ENCODE peak calls at places on chromosomes 12 and 14, in six cellular contexts. One of them, this sample, is unnamed.

GRCh38 chr12:101857043-101857558 is 20.3 kb upstream of the DRAM1 start:
- DNase-seq in CD4-positive, alpha-beta T cell: no peak
- DNase-seq in colonic mucosa: no peak
- DNase-seq in hepatocyte: peak; percentile 18
- DNase-seq in cardiac muscle cell: peak; percentile 62
- DNase-seq in stomach: no peak
- DNase-seq in this sample: no peak

GRCh38 chr12:105205322-105206048 is 30.5 kb downstream of the APPL2 start:
- DNase-seq in CD4-positive, alpha-beta T cell: no peak
- DNase-seq in colonic mucosa: peak; percentile 75
- DNase-seq in hepatocyte: no peak
- DNase-seq in cardiac muscle cell: no peak
- DNase-seq in stomach: no peak
- DNase-seq in this sample: no peak

GRCh38 chr12:90280033-90280432 is 571.4 kb upstream of the ATP2B1 start:
- DNase-seq in CD4-positive, alpha-beta T cell: no peak
- DNase-seq in colonic mucosa: no peak
- DNase-seq in hepatocyte: no peak
- DNase-seq in cardiac muscle cell: no peak
- DNase-seq in stomach: no peak
- DNase-seq in this sample: no peak

GRCh38 chr12:6695313-6696045 is 5.1 kb downstream of the PIANP start:
- DNase-seq in CD4-positive, alpha-beta T cell: no peak
- DNase-seq in colonic mucosa: no peak
- DNase-seq in hepatocyte: no peak
- DNase-seq in cardiac muscle cell: no peak
- DNase-seq in stomach: no peak
- DNase-seq in this sample: no peak

GRCh38 chr12:6951551-6952120 is 480 bp downstream of the PTPN6 start:
- DNase-seq in CD4-positive, alpha-beta T cell: no peak
- DNase-seq in colonic mucosa: no peak
- DNase-seq in hepatocyte: no peak
- DNase-seq in cardiac muscle cell: no peak
- DNase-seq in stomach: no peak
- DNase-seq in this sample: no peak

GRCh38 chr14:39469094-39469710 is 37.0 kb upstream of the FBXO33 start:
- DNase-seq in CD4-positive, alpha-beta T cell: peak; percentile 1
- DNase-seq in colonic mucosa: no peak
- DNase-seq in hepatocyte: peak; percentile 24
- DNase-seq in cardiac muscle cell: peak; percentile 30
- DNase-seq in stomach: no peak
- DNase-seq in this sample: no peak

GRCh38 chr12:3199551-3200031 is 122.4 kb downstream of the TSPAN9 start:
- DNase-seq in CD4-positive, alpha-beta T cell: no peak
- DNase-seq in colonic mucosa: no peak
- DNase-seq in hepatocyte: peak; percentile 73
- DNase-seq in cardiac muscle cell: peak; percentile 50
- DNase-seq in stomach: no peak
- DNase-seq in this sample: no peak

GRCh38 chr14:39279515-39279914 is 45.8 kb downstream of the MIA2 start:
- DNase-seq in CD4-positive, alpha-beta T cell: no peak
- DNase-seq in colonic mucosa: no peak
- DNase-seq in hepatocyte: no peak
- DNase-seq in cardiac muscle cell: no peak
- DNase-seq in stomach: no peak
- DNase-seq in this sample: no peak

GRCh38 chr12:52186135-52186840 is 5.5 kb downstream of the KRT80 start:
- DNase-seq in CD4-positive, alpha-beta T cell: no peak
- DNase-seq in colonic mucosa: no peak
- DNase-seq in hepatocyte: peak; percentile 55
- DNase-seq in cardiac muscle cell: peak; percentile 82
- DNase-seq in stomach: no peak
- DNase-seq in this sample: no peak

GRCh38 chr12:97556201-97556824 is 93.7 kb downstream of the RMST start:
- DNase-seq in CD4-positive, alpha-beta T cell: no peak
- DNase-seq in colonic mucosa: no peak
- DNase-seq in hepatocyte: peak; percentile 19
- DNase-seq in cardiac muscle cell: peak; percentile 80
- DNase-seq in stomach: peak; percentile 33
- DNase-seq in this sample: no peak

GRCh38 chr12:116009805-116010204 is 267.7 kb downstream of the MED13L start:
- DNase-seq in CD4-positive, alpha-beta T cell: no peak
- DNase-seq in colonic mucosa: no peak
- DNase-seq in hepatocyte: no peak
- DNase-seq in cardiac muscle cell: no peak
- DNase-seq in stomach: no peak
- DNase-seq in this sample: no peak

GRCh38 chr12:6047249-6048227 is 76.9 kb downstream of the VWF start:
- DNase-seq in CD4-positive, alpha-beta T cell: no peak
- DNase-seq in colonic mucosa: no peak
- DNase-seq in hepatocyte: peak; percentile 44
- DNase-seq in cardiac muscle cell: peak; percentile 40
- DNase-seq in stomach: no peak
- DNase-seq in this sample: no peak

GRCh38 chr12:22684526-22685118 is 59.7 kb downstream of the ETNK1 start:
- DNase-seq in CD4-positive, alpha-beta T cell: no peak
- DNase-seq in colonic mucosa: no peak
- DNase-seq in hepatocyte: peak; percentile 59
- DNase-seq in cardiac muscle cell: peak; percentile 65
- DNase-seq in stomach: no peak
- DNase-seq in this sample: no peak

GRCh38 chr12:91483471-91483985 is 300.9 kb upstream of the DCN start:
- DNase-seq in CD4-positive, alpha-beta T cell: no peak
- DNase-seq in colonic mucosa: no peak
- DNase-seq in hepatocyte: no peak
- DNase-seq in cardiac muscle cell: peak; percentile 2
- DNase-seq in stomach: no peak
- DNase-seq in this sample: no peak

GRCh38 chr14:37813746-37814145 is 218.3 kb downstream of the TTC6 start:
- DNase-seq in CD4-positive, alpha-beta T cell: no peak
- DNase-seq in colonic mucosa: no peak
- DNase-seq in hepatocyte: no peak
- DNase-seq in cardiac muscle cell: no peak
- DNase-seq in stomach: no peak
- DNase-seq in this sample: no peak

GRCh38 chr12:131380961-131381705 is 329.8 kb upstream of the SFSWAP start:
- DNase-seq in CD4-positive, alpha-beta T cell: no peak
- DNase-seq in colonic mucosa: no peak
- DNase-seq in hepatocyte: no peak
- DNase-seq in cardiac muscle cell: no peak
- DNase-seq in stomach: no peak
- DNase-seq in this sample: no peak

GRCh38 chr14:90624228-90624627 is 192.0 kb downstream of the TTC7B start:
- DNase-seq in CD4-positive, alpha-beta T cell: no peak
- DNase-seq in colonic mucosa: no peak
- DNase-seq in hepatocyte: no peak
- DNase-seq in cardiac muscle cell: no peak
- DNase-seq in stomach: no peak
- DNase-seq in this sample: no peak

GRCh38 chr14:56659964-56660551 is 80.5 kb downstream of the TMEM260 start:
- DNase-seq in CD4-positive, alpha-beta T cell: no peak
- DNase-seq in colonic mucosa: no peak
- DNase-seq in hepatocyte: peak; percentile 51
- DNase-seq in cardiac muscle cell: peak; percentile 60
- DNase-seq in stomach: no peak
- DNase-seq in this sample: no peak

GRCh38 chr12:5257763-5258475 is 174.0 kb upstream of the NTF3 start:
- DNase-seq in CD4-positive, alpha-beta T cell: no peak
- DNase-seq in colonic mucosa: no peak
- DNase-seq in hepatocyte: no peak
- DNase-seq in cardiac muscle cell: no peak
- DNase-seq in stomach: no peak
- DNase-seq in this sample: no peak

GRCh38 chr12:26857465-26858176 is 24.6 kb upstream of the ITPR2 start:
- DNase-seq in CD4-positive, alpha-beta T cell: no peak
- DNase-seq in colonic mucosa: no peak
- DNase-seq in hepatocyte: no peak
- DNase-seq in cardiac muscle cell: peak; percentile 28
- DNase-seq in stomach: no peak
- DNase-seq in this sample: no peak

GRCh38 chr14:68880581-68881105 is 87.8 kb upstream of the ZFP36L1 start:
- DNase-seq in CD4-positive, alpha-beta T cell: no peak
- DNase-seq in colonic mucosa: no peak
- DNase-seq in hepatocyte: no peak
- DNase-seq in cardiac muscle cell: no peak
- DNase-seq in stomach: no peak
- DNase-seq in this sample: no peak

GRCh38 chr14:99522025-99522401 is 40.8 kb downstream of the CCNK start:
- DNase-seq in CD4-positive, alpha-beta T cell: no peak
- DNase-seq in colonic mucosa: no peak
- DNase-seq in hepatocyte: no peak
- DNase-seq in cardiac muscle cell: no peak
- DNase-seq in stomach: no peak
- DNase-seq in this sample: no peak

GRCh38 chr12:89709994-89710872 is 1.6 kb upstream of the ATP2B1 start:
- DNase-seq in CD4-positive, alpha-beta T cell: no peak
- DNase-seq in colonic mucosa: peak; percentile 67
- DNase-seq in hepatocyte: peak; percentile 69
- DNase-seq in cardiac muscle cell: no peak
- DNase-seq in stomach: peak; percentile 52
- DNase-seq in this sample: peak; percentile 74

GRCh38 chr12:47808574-47809380 is 10.9 kb downstream of the HDAC7 start:
- DNase-seq in CD4-positive, alpha-beta T cell: no peak
- DNase-seq in colonic mucosa: no peak
- DNase-seq in hepatocyte: no peak
- DNase-seq in cardiac muscle cell: no peak
- DNase-seq in stomach: no peak
- DNase-seq in this sample: no peak
- H3K27ac ChIP-seq in CD4-positive, alpha-beta T cell: peak overlapping the region; percentile 98
- H3K27ac ChIP-seq in colonic mucosa: peak overlapping the region; percentile 90
- H3K27ac ChIP-seq in hepatocyte: peak overlapping the region; percentile 62
- H3K27ac ChIP-seq in cardiac muscle cell: peak overlapping the region; percentile 80
- H3K27ac ChIP-seq in stomach: peak overlapping the region; percentile 99
- H3K27ac ChIP-seq in this sample: peak overlapping the region; percentile 38

GRCh38 chr14:104138098-104138890 is at the start of gene KIF26A:
- DNase-seq in CD4-positive, alpha-beta T cell: no peak
- DNase-seq in colonic mucosa: peak; percentile 59
- DNase-seq in hepatocyte: peak; percentile 72
- DNase-seq in cardiac muscle cell: no peak
- DNase-seq in stomach: no peak
- DNase-seq in this sample: no peak
- H3K27ac ChIP-seq in CD4-positive, alpha-beta T cell: no peak within 1 kb of the TSS
- H3K27ac ChIP-seq in colonic mucosa: no peak within 1 kb of the TSS
- H3K27ac ChIP-seq in hepatocyte: no peak within 1 kb of the TSS
- H3K27ac ChIP-seq in cardiac muscle cell: no peak within 1 kb of the TSS
- H3K27ac ChIP-seq in stomach: no peak within 1 kb of the TSS
- H3K27ac ChIP-seq in this sample: no peak within 1 kb of the TSS

GRCh38 chr14:26872930-26873470 is 275.2 kb upstream of the NOVA1 start:
- DNase-seq in CD4-positive, alpha-beta T cell: no peak
- DNase-seq in colonic mucosa: no peak
- DNase-seq in hepatocyte: no peak
- DNase-seq in cardiac muscle cell: peak; percentile 27
- DNase-seq in stomach: no peak
- DNase-seq in this sample: no peak

GRCh38 chr14:26873556-26873955 is 275.7 kb upstream of the NOVA1 start:
- DNase-seq in CD4-positive, alpha-beta T cell: no peak
- DNase-seq in colonic mucosa: no peak
- DNase-seq in hepatocyte: no peak
- DNase-seq in cardiac muscle cell: no peak
- DNase-seq in stomach: no peak
- DNase-seq in this sample: no peak

GRCh38 chr14:26872510-26872909 is 274.7 kb upstream of the NOVA1 start:
- DNase-seq in CD4-positive, alpha-beta T cell: no peak
- DNase-seq in colonic mucosa: no peak
- DNase-seq in hepatocyte: no peak
- DNase-seq in cardiac muscle cell: peak; percentile 93
- DNase-seq in stomach: peak; percentile 37
- DNase-seq in this sample: peak; percentile 1

GRCh38 chr14:26870096-26870495 is 272.3 kb upstream of the NOVA1 start:
- DNase-seq in CD4-positive, alpha-beta T cell: no peak
- DNase-seq in colonic mucosa: no peak
- DNase-seq in hepatocyte: no peak
- DNase-seq in cardiac muscle cell: no peak
- DNase-seq in stomach: no peak
- DNase-seq in this sample: no peak

GRCh38 chr14:26870722-26871121 is 272.9 kb upstream of the NOVA1 start:
- DNase-seq in CD4-positive, alpha-beta T cell: no peak
- DNase-seq in colonic mucosa: no peak
- DNase-seq in hepatocyte: no peak
- DNase-seq in cardiac muscle cell: no peak
- DNase-seq in stomach: no peak
- DNase-seq in this sample: no peak
- H3K27ac ChIP-seq in CD4-positive, alpha-beta T cell: no peak overlapping the region
- H3K27ac ChIP-seq in colonic mucosa: no peak overlapping the region
- H3K27ac ChIP-seq in hepatocyte: no peak overlapping the region
- H3K27ac ChIP-seq in cardiac muscle cell: no peak overlapping the region
- H3K27ac ChIP-seq in stomach: no peak overlapping the region
- H3K27ac ChIP-seq in this sample: no peak overlapping the region

GRCh38 chr14:96120941-96121340 is 81.8 kb downstream of the C14orf132 start:
- DNase-seq in CD4-positive, alpha-beta T cell: no peak
- DNase-seq in colonic mucosa: no peak
- DNase-seq in hepatocyte: no peak
- DNase-seq in cardiac muscle cell: no peak
- DNase-seq in stomach: no peak
- DNase-seq in this sample: no peak

GRCh38 chr14:96122496-96122895 is 82.1 kb upstream of the BDKRB2 start:
- DNase-seq in CD4-positive, alpha-beta T cell: no peak
- DNase-seq in colonic mucosa: peak; percentile 24
- DNase-seq in hepatocyte: no peak
- DNase-seq in cardiac muscle cell: peak; percentile 38
- DNase-seq in stomach: no peak
- DNase-seq in this sample: no peak

GRCh38 chr14:96120392-96120791 is 81.2 kb downstream of the C14orf132 start:
- DNase-seq in CD4-positive, alpha-beta T cell: no peak
- DNase-seq in colonic mucosa: no peak
- DNase-seq in hepatocyte: no peak
- DNase-seq in cardiac muscle cell: no peak
- DNase-seq in stomach: no peak
- DNase-seq in this sample: no peak

GRCh38 chr14:96119947-96120346 is 80.8 kb downstream of the C14orf132 start:
- DNase-seq in CD4-positive, alpha-beta T cell: no peak
- DNase-seq in colonic mucosa: no peak
- DNase-seq in hepatocyte: no peak
- DNase-seq in cardiac muscle cell: no peak
- DNase-seq in stomach: no peak
- DNase-seq in this sample: no peak

GRCh38 chr14:96121660-96122395 is 82.7 kb downstream of the C14orf132 start:
- DNase-seq in CD4-positive, alpha-beta T cell: no peak
- DNase-seq in colonic mucosa: no peak
- DNase-seq in hepatocyte: no peak
- DNase-seq in cardiac muscle cell: peak; percentile 63
- DNase-seq in stomach: no peak
- DNase-seq in this sample: no peak
- H3K27ac ChIP-seq in CD4-positive, alpha-beta T cell: no peak overlapping the region
- H3K27ac ChIP-seq in colonic mucosa: no peak overlapping the region
- H3K27ac ChIP-seq in hepatocyte: no peak overlapping the region
- H3K27ac ChIP-seq in cardiac muscle cell: no peak overlapping the region
- H3K27ac ChIP-seq in stomach: no peak overlapping the region
- H3K27ac ChIP-seq in this sample: no peak overlapping the region